ENCODE peak calls at places on chromosomes 1 and 21, in five cellular contexts. C, X, T, K and L are unnamed samples. For H3K4me1, the result is how much of the 10 kb centered on the place peaks cover.

GRCh38 chr1:22159858-22160257 is 17.0 kb upstream of the WNT4 start:
- DNase-seq in C (no peak), X (no peak), T (no peak), K (no peak), L (no peak)

GRCh38 chr1:45205910-45206721 is at the start of gene ZSWIM5:
- DNase-seq in C (no peak), X (peak), T (peak), K (peak), L (peak)

GRCh38 chr1:2354511-2355407 is 36.6 kb downstream of the MORN1 start:
- DNase-seq in C (no peak), X (no peak), T (no peak), K (no peak), L (no peak)

GRCh38 chr21:27429612-27430361 is 462.9 kb upstream of the ADAMTS5 start:
- DNase-seq in C (no peak), X (peak), T (no peak), K (no peak), L (no peak)

GRCh38 chr21:18275740-18276139 is 31.1 kb downstream of the CHODL start:
- DNase-seq in C (no peak), X (no peak), T (no peak), K (no peak), L (no peak)

GRCh38 chr1:159421821-159422220 is 10.2 kb upstream of the OR10J4 start:
- DNase-seq in C (no peak), X (no peak), T (no peak), K (no peak), L (no peak)

GRCh38 chr1:183956559-183957188 is 80.9 kb downstream of the COLGALT2 start:
- DNase-seq in C (no peak), X (no peak), T (peak), K (peak), L (no peak)

GRCh38 chr1:43851561-43852338 is 81.9 kb upstream of the ARTN start:
- DNase-seq in C (peak), X (no peak), T (no peak), K (no peak), L (no peak)

GRCh38 chr1:68330391-68330790 is 98.1 kb upstream of the WLS start:
- DNase-seq in C (no peak), X (no peak), T (no peak), K (no peak), L (no peak)

GRCh38 chr1:26317143-26317542 is 615 bp upstream of the CD52 start:
- DNase-seq in C (no peak), X (no peak), T (no peak), K (no peak), L (no peak)
- H3K4me1 ChIP-seq in C (under half), X (under half), T (under half), K (under half), L (under half)

GRCh38 chr1:98025858-98026257 is 105.0 kb upstream of the DPYD start:
- DNase-seq in C (no peak), X (no peak), T (no peak), K (no peak), L (no peak)
- H3K4me3 ChIP-seq in C (no peak), X (no peak), T (no peak), K (no peak), L (no peak)

DNA sequence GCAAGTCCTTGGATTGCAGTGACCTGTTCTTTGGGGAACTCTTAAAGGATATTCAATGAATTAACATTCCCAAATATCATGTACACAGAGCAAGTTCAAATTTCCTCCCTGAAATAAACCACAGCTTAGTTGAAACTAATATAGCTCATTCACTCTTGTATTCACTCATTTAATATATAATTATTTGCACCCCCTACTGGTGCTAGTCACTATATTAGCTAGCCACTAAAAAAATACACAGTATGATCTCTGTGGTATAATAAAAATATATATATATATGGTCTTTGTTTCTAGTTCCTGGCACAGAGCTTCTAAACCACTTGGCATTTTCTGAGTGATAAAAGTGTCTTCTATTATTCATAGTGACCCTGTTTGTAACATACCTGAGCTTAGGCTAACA is 177.3 kb upstream of the LYPLAL1 start:
- DNase-seq in C (no peak), X (no peak), T (no peak), K (no peak), L (no peak)
- TF ChIP-seq CTCF in C (no peak), X (peak), T (peak), K (peak), L (no peak)

DNA sequence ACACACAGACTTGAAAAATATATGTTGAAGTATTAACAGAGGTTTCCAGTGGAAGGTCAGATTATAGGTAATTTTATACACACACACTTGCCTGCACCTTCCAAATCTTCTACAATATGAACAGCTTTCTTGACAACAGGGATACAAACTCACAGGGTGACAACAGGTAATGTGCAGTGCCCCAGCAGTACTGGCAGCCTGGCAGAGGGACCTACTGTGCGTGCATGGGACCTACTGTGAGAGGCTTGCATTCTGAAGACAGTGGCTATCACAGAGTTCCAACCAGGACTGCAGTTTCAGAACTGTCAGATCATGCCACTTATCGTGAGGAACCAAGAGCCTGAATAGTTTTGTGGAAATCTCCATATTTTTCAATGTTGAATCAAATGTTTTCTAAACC is 3.8 kb downstream of the SCYL3 start:
- DNase-seq in C (no peak), X (no peak), T (no peak), K (no peak), L (no peak)
- H3K4me1 ChIP-seq in C (under half), X (under half), T (under half), K (under half), L (under half)

GRCh38 chr1:239386453-239387303 is at the start of gene CHRM3:
- DNase-seq in C (no peak), X (peak), T (peak), K (peak), L (peak)
- H3K4me3 ChIP-seq in C (peak), X (peak), T (peak), K (peak), L (peak)

GRCh38 chr1:8814870-8815269 is 2.6 kb downstream of the RERE start:
- DNase-seq in C (no peak), X (no peak), T (no peak), K (peak), L (no peak)
- TF ChIP-seq CTCF in C (peak), X (peak), T (no peak), K (peak), L (no peak)

DNA sequence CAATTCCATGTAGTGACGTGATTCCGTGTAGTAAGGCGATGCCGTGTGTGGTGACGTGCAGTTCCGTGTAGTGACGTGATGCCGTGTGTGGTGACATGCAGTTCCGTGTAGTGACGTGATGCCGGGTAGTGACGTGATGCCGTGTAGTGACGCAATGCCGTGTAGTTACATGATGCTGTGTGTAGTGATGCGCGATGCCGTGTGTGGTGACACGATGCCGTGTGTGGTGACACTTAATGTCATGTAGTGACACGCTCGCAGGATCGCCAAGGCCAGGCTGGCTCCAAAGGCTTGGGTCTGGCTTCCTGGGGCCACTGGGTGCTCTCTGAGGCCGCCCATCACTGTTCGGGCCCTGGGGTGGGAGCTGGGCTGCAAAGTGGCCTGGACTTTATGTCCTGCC is 14.2 kb downstream of the COL18A1 start:
- DNase-seq in C (no peak), X (no peak), T (no peak), K (no peak), L (peak)
- H3K4me1 ChIP-seq in C (under half), X (half or more), T (under half), K (under half), L (under half)

DNA sequence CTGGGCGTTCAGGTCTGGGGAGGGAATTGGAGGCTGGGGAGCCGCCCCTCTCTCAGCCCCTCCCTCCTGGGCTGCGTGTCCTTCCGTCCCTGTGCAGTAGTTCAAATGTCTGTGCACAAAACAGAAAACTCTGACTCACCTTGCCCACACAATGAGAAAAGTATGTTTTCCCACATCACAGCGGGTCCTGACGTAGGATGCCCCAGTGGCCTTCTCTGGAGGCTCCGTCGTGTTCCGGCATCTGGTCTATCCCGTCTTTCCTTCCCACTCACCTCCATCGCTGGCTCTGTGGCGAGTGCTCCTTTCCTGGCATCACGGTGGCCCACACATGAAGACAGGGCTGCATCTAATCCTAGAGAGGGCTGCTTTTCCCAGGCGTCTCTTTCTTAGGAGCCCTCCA is 224.0 kb downstream of the KAZN start:
- DNase-seq in C (no peak), X (no peak), T (no peak), K (peak), L (no peak)
- H3K4me3 ChIP-seq in C (no peak), X (no peak), T (no peak), K (no peak), L (no peak)

DNA sequence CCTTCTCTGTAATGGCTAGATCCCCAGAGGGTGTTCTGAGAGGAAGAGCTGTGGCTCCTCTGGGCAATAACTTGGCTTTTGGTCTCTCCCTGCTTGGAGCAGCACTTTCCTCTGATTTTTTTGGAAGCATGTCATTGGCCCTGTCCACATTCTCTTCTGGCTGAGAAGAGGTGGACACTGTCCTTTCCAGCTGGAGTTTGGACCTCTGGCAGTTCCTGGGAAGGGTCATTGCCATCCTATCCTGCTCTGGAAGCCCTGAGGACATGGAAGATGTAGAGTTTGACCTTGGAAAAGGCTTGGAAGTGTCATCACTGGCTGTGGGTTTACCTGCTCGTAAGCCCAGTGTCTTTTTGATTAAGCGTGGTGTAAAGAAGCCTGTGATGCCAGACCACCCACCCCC is 26.8 kb downstream of the TOR3A start:
- DNase-seq in C (no peak), X (no peak), T (no peak), K (no peak), L (no peak)
- TF ChIP-seq CTCF in C (no peak), X (no peak), T (no peak), K (no peak), L (no peak)